ENCODE peak calls at places on chromosome 18, in nine cellular contexts. One of them, this sample, is unnamed.

GRCh38 chr18:76231402-76231801 is 263.6 kb downstream of the ZNF516 start:
- DNase-seq in GM23248: no peak
- DNase-seq in trophoblast cell: no peak
- DNase-seq in HepG2: no peak
- DNase-seq in neuronal stem cell: no peak
- DNase-seq in IMR-90: no peak
- DNase-seq in hepatocyte: no peak
- DNase-seq in mammary epithelial cell: peak; percentile 12
- DNase-seq in mesenchymal stem cell: no peak
- DNase-seq in this sample: no peak

GRCh38 chr18:46099463-46099862 is 1.4 kb upstream of the ATP5F1A start:
- DNase-seq in GM23248: no peak
- DNase-seq in trophoblast cell: no peak
- DNase-seq in HepG2: no peak
- DNase-seq in neuronal stem cell: no peak
- DNase-seq in IMR-90: no peak
- DNase-seq in hepatocyte: no peak
- DNase-seq in mammary epithelial cell: no peak
- DNase-seq in mesenchymal stem cell: no peak
- DNase-seq in this sample: no peak

GRCh38 chr18:50099725-50100414 is 95.1 kb downstream of the MYO5B start:
- DNase-seq in GM23248: peak; percentile 58
- DNase-seq in trophoblast cell: peak; percentile 62
- DNase-seq in HepG2: no peak
- DNase-seq in neuronal stem cell: no peak
- DNase-seq in IMR-90: peak; percentile 25
- DNase-seq in hepatocyte: peak; percentile 40
- DNase-seq in mammary epithelial cell: peak; percentile 98
- DNase-seq in mesenchymal stem cell: peak; percentile 45
- DNase-seq in this sample: peak; percentile 71

GRCh38 chr18:7855051-7855450 is 287.9 kb downstream of the PTPRM start:
- DNase-seq in GM23248: no peak
- DNase-seq in trophoblast cell: peak; percentile 68
- DNase-seq in HepG2: no peak
- DNase-seq in neuronal stem cell: no peak
- DNase-seq in IMR-90: no peak
- DNase-seq in hepatocyte: no peak
- DNase-seq in mammary epithelial cell: no peak
- DNase-seq in mesenchymal stem cell: no peak
- DNase-seq in this sample: no peak

GRCh38 chr18:21112543-21113105 is 1.0 kb upstream of the ROCK1 start:
- DNase-seq in GM23248: peak; percentile 76
- DNase-seq in trophoblast cell: no peak
- DNase-seq in HepG2: no peak
- DNase-seq in neuronal stem cell: no peak
- DNase-seq in IMR-90: peak; percentile 32
- DNase-seq in hepatocyte: no peak
- DNase-seq in mammary epithelial cell: no peak
- DNase-seq in mesenchymal stem cell: peak; percentile 24
- DNase-seq in this sample: peak; percentile 6

GRCh38 chr18:40402052-40402451 is 1553.0 kb upstream of the PIK3C3 start:
- DNase-seq in GM23248: no peak
- DNase-seq in trophoblast cell: no peak
- DNase-seq in HepG2: no peak
- DNase-seq in neuronal stem cell: no peak
- DNase-seq in IMR-90: no peak
- DNase-seq in hepatocyte: no peak
- DNase-seq in mammary epithelial cell: no peak
- DNase-seq in mesenchymal stem cell: no peak
- DNase-seq in this sample: no peak

GRCh38 chr18:36697905-36698304 is 130.9 kb downstream of the TPGS2 start:
- DNase-seq in GM23248: peak; percentile 94
- DNase-seq in trophoblast cell: no peak
- DNase-seq in HepG2: no peak
- DNase-seq in neuronal stem cell: no peak
- DNase-seq in IMR-90: peak; percentile 94
- DNase-seq in hepatocyte: no peak
- DNase-seq in mammary epithelial cell: peak; percentile 91
- DNase-seq in mesenchymal stem cell: no peak
- DNase-seq in this sample: peak; percentile 73

GRCh38 chr18:26655614-26656400 is 107.5 kb upstream of the KCTD1 start:
- DNase-seq in GM23248: peak; percentile 75
- DNase-seq in trophoblast cell: peak; percentile 78
- DNase-seq in HepG2: no peak
- DNase-seq in neuronal stem cell: peak; percentile 51
- DNase-seq in IMR-90: peak; percentile 11
- DNase-seq in hepatocyte: peak; percentile 77
- DNase-seq in mammary epithelial cell: peak; percentile 63
- DNase-seq in mesenchymal stem cell: peak; percentile 49
- DNase-seq in this sample: peak; percentile 59

GRCh38 chr18:54702687-54703086 is 111.6 kb downstream of the DYNAP start:
- DNase-seq in GM23248: peak; percentile 35
- DNase-seq in trophoblast cell: no peak
- DNase-seq in HepG2: no peak
- DNase-seq in neuronal stem cell: no peak
- DNase-seq in IMR-90: peak; percentile 34
- DNase-seq in hepatocyte: no peak
- DNase-seq in mammary epithelial cell: no peak
- DNase-seq in mesenchymal stem cell: no peak
- DNase-seq in this sample: no peak

DNA sequence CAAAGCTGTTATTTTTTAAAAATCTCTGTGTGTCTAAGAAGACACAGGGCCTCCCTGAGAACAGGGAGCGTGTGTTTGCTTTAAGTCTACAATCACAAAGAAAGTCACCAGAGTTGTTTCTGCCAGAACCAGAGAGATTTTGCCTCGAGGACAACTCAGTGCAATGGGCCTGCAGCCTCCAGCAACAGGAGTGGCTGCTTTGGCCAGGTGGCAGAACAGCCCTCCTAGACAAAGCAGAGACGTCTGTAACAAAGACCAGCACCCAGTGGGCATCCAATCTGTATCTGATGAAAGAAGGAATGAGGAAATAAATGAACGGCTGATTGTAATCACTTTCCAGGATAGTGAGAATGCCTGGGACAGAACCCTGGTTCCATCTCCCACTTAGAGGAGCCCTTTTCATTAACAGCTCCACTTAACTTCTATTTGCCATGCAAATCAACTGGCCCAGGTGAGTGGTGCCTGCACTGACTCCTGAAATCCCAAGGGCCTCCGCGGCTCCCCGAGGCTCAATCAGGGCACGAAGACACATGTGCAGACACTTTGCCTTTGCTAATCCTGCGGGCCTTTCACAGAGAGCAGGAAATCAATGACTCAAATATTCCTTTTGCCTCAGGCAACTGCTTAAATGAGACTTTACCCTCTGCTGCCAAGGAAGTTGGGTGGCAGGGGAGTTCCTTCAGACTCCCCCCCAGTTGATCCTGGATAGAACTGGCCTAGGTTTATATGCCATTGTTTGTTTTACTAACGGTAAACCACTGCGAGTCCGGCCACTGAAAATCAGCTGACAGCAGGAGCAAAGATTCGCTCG is 146.5 kb downstream of the CABLES1 start:
- DNase-seq in GM23248: peak; percentile 89
- DNase-seq in trophoblast cell: peak; percentile 91
- DNase-seq in HepG2: no peak
- DNase-seq in neuronal stem cell: no peak
- DNase-seq in IMR-90: no peak
- DNase-seq in hepatocyte: peak; percentile 49
- DNase-seq in mammary epithelial cell: peak; percentile 94
- DNase-seq in mesenchymal stem cell: peak; percentile 52
- DNase-seq in this sample: peak; percentile 98
- H2AFZ ChIP-seq in GM23248: peak overlapping the region; percentile 48
- H2AFZ ChIP-seq in trophoblast cell: no peak overlapping the region
- H2AFZ ChIP-seq in HepG2: no peak overlapping the region
- H2AFZ ChIP-seq in neuronal stem cell: peak overlapping the region; percentile 70
- H2AFZ ChIP-seq in IMR-90: peak overlapping the region; percentile 61
- H2AFZ ChIP-seq in hepatocyte: no peak overlapping the region
- H2AFZ ChIP-seq in mammary epithelial cell: peak overlapping the region; percentile 73
- H2AFZ ChIP-seq in mesenchymal stem cell: no peak overlapping the region
- H2AFZ ChIP-seq in this sample: peak overlapping the region; percentile 71

GRCh38 chr18:68965817-68966216 is 167.9 kb downstream of the CCDC102B start:
- DNase-seq in GM23248: no peak
- DNase-seq in trophoblast cell: no peak
- DNase-seq in HepG2: no peak
- DNase-seq in neuronal stem cell: no peak
- DNase-seq in IMR-90: no peak
- DNase-seq in hepatocyte: no peak
- DNase-seq in mammary epithelial cell: no peak
- DNase-seq in mesenchymal stem cell: no peak
- DNase-seq in this sample: no peak
- H3K27ac ChIP-seq in GM23248: no peak overlapping the region
- H3K27ac ChIP-seq in trophoblast cell: no peak overlapping the region
- H3K27ac ChIP-seq in HepG2: no peak overlapping the region
- H3K27ac ChIP-seq in neuronal stem cell: no peak overlapping the region
- H3K27ac ChIP-seq in IMR-90: no peak overlapping the region
- H3K27ac ChIP-seq in hepatocyte: no peak overlapping the region
- H3K27ac ChIP-seq in mammary epithelial cell: no peak overlapping the region
- H3K27ac ChIP-seq in mesenchymal stem cell: no peak overlapping the region
- H3K27ac ChIP-seq in this sample: no peak overlapping the region

GRCh38 chr18:9774150-9774549 is 66.0 kb downstream of the RAB31 start:
- DNase-seq in GM23248: no peak
- DNase-seq in trophoblast cell: no peak
- DNase-seq in HepG2: no peak
- DNase-seq in neuronal stem cell: no peak
- DNase-seq in IMR-90: no peak
- DNase-seq in hepatocyte: no peak
- DNase-seq in mammary epithelial cell: no peak
- DNase-seq in mesenchymal stem cell: no peak
- DNase-seq in this sample: no peak

GRCh38 chr18:9775172-9775571 is 67.1 kb downstream of the RAB31 start:
- DNase-seq in GM23248: no peak
- DNase-seq in trophoblast cell: peak; percentile 28
- DNase-seq in HepG2: no peak
- DNase-seq in neuronal stem cell: no peak
- DNase-seq in IMR-90: no peak
- DNase-seq in hepatocyte: no peak
- DNase-seq in mammary epithelial cell: no peak
- DNase-seq in mesenchymal stem cell: peak; percentile 64
- DNase-seq in this sample: no peak

GRCh38 chr18:9772847-9773677 is 65.0 kb downstream of the RAB31 start:
- DNase-seq in GM23248: no peak
- DNase-seq in trophoblast cell: no peak
- DNase-seq in HepG2: no peak
- DNase-seq in neuronal stem cell: no peak
- DNase-seq in IMR-90: no peak
- DNase-seq in hepatocyte: no peak
- DNase-seq in mammary epithelial cell: no peak
- DNase-seq in mesenchymal stem cell: no peak
- DNase-seq in this sample: no peak

GRCh38 chr18:9771261-9771976 is 63.3 kb downstream of the RAB31 start:
- DNase-seq in GM23248: peak; percentile 88
- DNase-seq in trophoblast cell: peak; percentile 91
- DNase-seq in HepG2: peak; percentile 53
- DNase-seq in neuronal stem cell: peak; percentile 69
- DNase-seq in IMR-90: peak; percentile 57
- DNase-seq in hepatocyte: peak; percentile 78
- DNase-seq in mammary epithelial cell: peak; percentile 37
- DNase-seq in mesenchymal stem cell: peak; percentile 84
- DNase-seq in this sample: peak; percentile 76

DNA sequence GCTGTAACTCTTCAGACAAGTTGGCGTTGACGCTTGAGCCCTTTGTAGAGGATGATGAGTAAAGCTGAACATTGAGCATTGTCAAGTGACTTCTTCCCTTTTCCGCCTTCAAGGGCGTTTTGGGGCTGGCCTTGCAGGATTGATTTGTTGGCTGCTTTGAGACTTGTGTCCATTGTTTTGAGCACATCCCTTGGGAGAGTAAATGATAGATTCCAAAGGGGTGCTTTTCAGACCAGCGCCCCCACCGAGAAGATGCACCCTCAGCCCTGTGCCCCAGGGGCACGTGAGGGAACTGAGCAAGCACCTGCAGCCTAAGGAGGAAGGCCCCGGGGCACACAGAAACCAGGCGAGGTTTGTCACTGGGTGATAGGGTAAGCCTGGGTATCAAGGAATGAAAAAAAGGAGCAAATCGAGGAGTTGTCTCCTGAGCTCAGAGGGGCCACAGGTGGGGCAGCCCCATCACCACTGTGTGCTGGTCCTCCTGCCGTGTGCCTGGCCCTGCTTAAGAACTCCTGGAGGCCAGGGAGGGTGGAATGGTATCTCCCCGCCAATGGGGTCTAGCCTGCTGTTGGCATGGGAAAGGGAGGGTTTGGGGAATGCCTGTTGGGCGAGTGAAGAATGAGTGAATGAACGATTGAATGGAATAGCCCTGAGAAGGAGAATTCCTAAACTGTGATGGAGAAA is 64.0 kb downstream of the RAB31 start:
- DNase-seq in GM23248: no peak
- DNase-seq in trophoblast cell: peak; percentile 29
- DNase-seq in HepG2: no peak
- DNase-seq in neuronal stem cell: no peak
- DNase-seq in IMR-90: no peak
- DNase-seq in hepatocyte: no peak
- DNase-seq in mammary epithelial cell: no peak
- DNase-seq in mesenchymal stem cell: no peak
- DNase-seq in this sample: no peak
- H3K4me2 ChIP-seq in GM23248: no peak overlapping the region
- H3K4me2 ChIP-seq in trophoblast cell: no peak overlapping the region
- H3K4me2 ChIP-seq in HepG2: peak overlapping the region; percentile 70
- H3K4me2 ChIP-seq in neuronal stem cell: no peak overlapping the region
- H3K4me2 ChIP-seq in IMR-90: no peak overlapping the region
- H3K4me2 ChIP-seq in hepatocyte: no peak overlapping the region
- H3K4me2 ChIP-seq in mammary epithelial cell: no peak overlapping the region
- H3K4me2 ChIP-seq in mesenchymal stem cell: no peak overlapping the region
- H3K4me2 ChIP-seq in this sample: no peak overlapping the region

DNA sequence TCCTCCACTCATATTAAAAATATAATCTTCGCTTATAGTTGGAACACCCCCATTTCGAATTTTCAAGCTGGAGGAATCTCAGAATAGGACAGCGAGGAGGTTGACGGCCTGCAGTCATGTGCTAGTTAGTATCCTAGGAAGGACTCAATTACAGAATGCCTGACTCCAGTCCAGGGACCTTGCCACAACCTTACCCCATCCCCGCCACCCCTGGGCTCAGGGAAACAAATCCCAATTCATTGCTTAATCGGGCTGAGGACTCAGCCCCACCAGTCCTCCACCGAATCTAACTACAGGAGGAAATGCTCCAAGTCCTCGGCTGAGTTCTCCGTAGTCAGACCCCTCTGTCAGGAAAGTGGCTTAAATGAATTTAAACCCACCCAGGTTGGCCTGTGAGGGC is 31.7 kb upstream of the ZBTB7C start:
- DNase-seq in GM23248: no peak
- DNase-seq in trophoblast cell: no peak
- DNase-seq in HepG2: no peak
- DNase-seq in neuronal stem cell: no peak
- DNase-seq in IMR-90: no peak
- DNase-seq in hepatocyte: no peak
- DNase-seq in mammary epithelial cell: no peak
- DNase-seq in mesenchymal stem cell: no peak
- DNase-seq in this sample: no peak
- H2AFZ ChIP-seq in GM23248: no peak overlapping the region
- H2AFZ ChIP-seq in trophoblast cell: no peak overlapping the region
- H2AFZ ChIP-seq in HepG2: no peak overlapping the region
- H2AFZ ChIP-seq in neuronal stem cell: no peak overlapping the region
- H2AFZ ChIP-seq in IMR-90: no peak overlapping the region
- H2AFZ ChIP-seq in hepatocyte: no peak overlapping the region
- H2AFZ ChIP-seq in mammary epithelial cell: peak overlapping the region; percentile 75
- H2AFZ ChIP-seq in mesenchymal stem cell: no peak overlapping the region
- H2AFZ ChIP-seq in this sample: no peak overlapping the region

This sample was measured in PC-3.